ENCODE peak calls at places on chromosomes 11 and 22, in eight cellular contexts. One of them, this sample, is unnamed.

GRCh38 chr22:38941488-38941987 is 15.9 kb upstream of the APOBEC3A start:
- DNase-seq in thyroid gland: no peak
- DNase-seq in IMR-90: no peak
- DNase-seq in epithelial cell of esophagus: no peak
- DNase-seq in esophagus muscularis mucosa: no peak
- DNase-seq in astrocyte of the spinal cord: no peak
- DNase-seq in transverse colon: no peak
- DNase-seq in CD4-positive, alpha-beta T cell: no peak
- DNase-seq in this sample: no peak

GRCh38 chr11:118618991-118619375 is 11.6 kb downstream of the PHLDB1 start:
- DNase-seq in astrocyte of the spinal cord: peak; percentile 92
- DNase-seq in thyroid gland: no peak
- DNase-seq in IMR-90: peak; percentile 78
- DNase-seq in esophagus muscularis mucosa: no peak
- DNase-seq in epithelial cell of esophagus: no peak
- DNase-seq in CD4-positive, alpha-beta T cell: no peak
- DNase-seq in transverse colon: no peak
- DNase-seq in this sample: no peak

GRCh38 chr11:77561257-77561656 is 28.5 kb upstream of the AQP11 start:
- DNase-seq in transverse colon: no peak
- DNase-seq in astrocyte of the spinal cord: no peak
- DNase-seq in thyroid gland: no peak
- DNase-seq in esophagus muscularis mucosa: no peak
- DNase-seq in epithelial cell of esophagus: no peak
- DNase-seq in CD4-positive, alpha-beta T cell: no peak
- DNase-seq in IMR-90: no peak
- DNase-seq in this sample: no peak

GRCh38 chr11:38019072-38019775 is 1421.2 kb upstream of the RAG2 start:
- DNase-seq in thyroid gland: no peak
- DNase-seq in CD4-positive, alpha-beta T cell: no peak
- DNase-seq in esophagus muscularis mucosa: no peak
- DNase-seq in epithelial cell of esophagus: peak; percentile 97
- DNase-seq in transverse colon: no peak
- DNase-seq in IMR-90: no peak
- DNase-seq in astrocyte of the spinal cord: peak; percentile 32
- DNase-seq in this sample: no peak

GRCh38 chr11:34199525-34199924 is 94.1 kb downstream of the NAT10 start:
- DNase-seq in epithelial cell of esophagus: no peak
- DNase-seq in thyroid gland: no peak
- DNase-seq in CD4-positive, alpha-beta T cell: no peak
- DNase-seq in esophagus muscularis mucosa: no peak
- DNase-seq in transverse colon: no peak
- DNase-seq in astrocyte of the spinal cord: no peak
- DNase-seq in IMR-90: no peak
- DNase-seq in this sample: no peak

GRCh38 chr11:10348650-10349280 is 43.9 kb downstream of the ADM start:
- DNase-seq in transverse colon: no peak
- DNase-seq in epithelial cell of esophagus: peak; percentile 51
- DNase-seq in IMR-90: peak; percentile 84
- DNase-seq in CD4-positive, alpha-beta T cell: no peak
- DNase-seq in esophagus muscularis mucosa: peak; percentile 64
- DNase-seq in astrocyte of the spinal cord: peak; percentile 66
- DNase-seq in thyroid gland: no peak
- DNase-seq in this sample: no peak

GRCh38 chr11:28420099-28420498 is 311.9 kb downstream of the METTL15 start:
- DNase-seq in esophagus muscularis mucosa: no peak
- DNase-seq in CD4-positive, alpha-beta T cell: no peak
- DNase-seq in IMR-90: no peak
- DNase-seq in astrocyte of the spinal cord: no peak
- DNase-seq in epithelial cell of esophagus: no peak
- DNase-seq in transverse colon: no peak
- DNase-seq in thyroid gland: no peak
- DNase-seq in this sample: no peak

GRCh38 chr11:124315052-124315451 is 1.3 kb upstream of the OR8D1 start:
- DNase-seq in astrocyte of the spinal cord: peak; percentile 45
- DNase-seq in esophagus muscularis mucosa: no peak
- DNase-seq in epithelial cell of esophagus: peak; percentile 49
- DNase-seq in transverse colon: no peak
- DNase-seq in CD4-positive, alpha-beta T cell: no peak
- DNase-seq in thyroid gland: no peak
- DNase-seq in IMR-90: peak; percentile 80
- DNase-seq in this sample: no peak

GRCh38 chr11:107716884-107717532 is 5.2 kb upstream of the SLN start:
- DNase-seq in CD4-positive, alpha-beta T cell: no peak
- DNase-seq in esophagus muscularis mucosa: no peak
- DNase-seq in thyroid gland: no peak
- DNase-seq in epithelial cell of esophagus: peak; percentile 42
- DNase-seq in astrocyte of the spinal cord: peak; percentile 31
- DNase-seq in transverse colon: no peak
- DNase-seq in IMR-90: no peak
- DNase-seq in this sample: no peak

GRCh38 chr11:74777877-74778276 is 29.2 kb downstream of the RNF169 start:
- DNase-seq in epithelial cell of esophagus: no peak
- DNase-seq in thyroid gland: no peak
- DNase-seq in CD4-positive, alpha-beta T cell: no peak
- DNase-seq in esophagus muscularis mucosa: no peak
- DNase-seq in astrocyte of the spinal cord: no peak
- DNase-seq in transverse colon: no peak
- DNase-seq in IMR-90: no peak
- DNase-seq in this sample: no peak

GRCh38 chr22:44371741-44372525 is 59.2 kb upstream of the SHISAL1 start:
- DNase-seq in CD4-positive, alpha-beta T cell: no peak
- DNase-seq in epithelial cell of esophagus: no peak
- DNase-seq in transverse colon: no peak
- DNase-seq in IMR-90: no peak
- DNase-seq in astrocyte of the spinal cord: no peak
- DNase-seq in esophagus muscularis mucosa: no peak
- DNase-seq in thyroid gland: no peak
- DNase-seq in this sample: no peak

GRCh38 chr11:72144807-72145565 is 9.5 kb downstream of the FOLR3 start:
- DNase-seq in CD4-positive, alpha-beta T cell: no peak
- DNase-seq in epithelial cell of esophagus: peak; percentile 93
- DNase-seq in esophagus muscularis mucosa: no peak
- DNase-seq in IMR-90: peak; percentile 87
- DNase-seq in astrocyte of the spinal cord: peak; percentile 36
- DNase-seq in thyroid gland: no peak
- DNase-seq in transverse colon: no peak
- DNase-seq in this sample: no peak

GRCh38 chr11:34356918-34357645 is 728 bp downstream of the ABTB2 start:
- DNase-seq in IMR-90: peak; percentile 51
- DNase-seq in esophagus muscularis mucosa: peak; percentile 91
- DNase-seq in thyroid gland: peak; percentile 68
- DNase-seq in astrocyte of the spinal cord: peak; percentile 66
- DNase-seq in transverse colon: peak; percentile 48
- DNase-seq in CD4-positive, alpha-beta T cell: peak; percentile 60
- DNase-seq in epithelial cell of esophagus: peak; percentile 66
- DNase-seq in this sample: peak; percentile 51

GRCh38 chr11:134751825-134752224 is 339.8 kb upstream of the B3GAT1 start:
- DNase-seq in IMR-90: no peak
- DNase-seq in astrocyte of the spinal cord: no peak
- DNase-seq in CD4-positive, alpha-beta T cell: peak; percentile 11
- DNase-seq in esophagus muscularis mucosa: peak; percentile 66
- DNase-seq in thyroid gland: no peak
- DNase-seq in epithelial cell of esophagus: no peak
- DNase-seq in transverse colon: no peak
- DNase-seq in this sample: no peak

GRCh38 chr11:123516238-123516637 is 86.2 kb downstream of the GRAMD1B start:
- DNase-seq in astrocyte of the spinal cord: no peak
- DNase-seq in transverse colon: no peak
- DNase-seq in epithelial cell of esophagus: no peak
- DNase-seq in CD4-positive, alpha-beta T cell: no peak
- DNase-seq in thyroid gland: no peak
- DNase-seq in esophagus muscularis mucosa: no peak
- DNase-seq in IMR-90: no peak
- DNase-seq in this sample: no peak

GRCh38 chr11:13137778-13138400 is 128.8 kb downstream of the RASSF10 start:
- DNase-seq in astrocyte of the spinal cord: no peak
- DNase-seq in CD4-positive, alpha-beta T cell: no peak
- DNase-seq in IMR-90: peak; percentile 41
- DNase-seq in epithelial cell of esophagus: peak; percentile 22
- DNase-seq in transverse colon: no peak
- DNase-seq in thyroid gland: no peak
- DNase-seq in esophagus muscularis mucosa: peak; percentile 83
- DNase-seq in this sample: no peak

GRCh38 chr11:118631510-118631909 is 24.1 kb downstream of the PHLDB1 start:
- DNase-seq in esophagus muscularis mucosa: no peak
- DNase-seq in epithelial cell of esophagus: no peak
- DNase-seq in thyroid gland: no peak
- DNase-seq in CD4-positive, alpha-beta T cell: no peak
- DNase-seq in IMR-90: no peak
- DNase-seq in astrocyte of the spinal cord: no peak
- DNase-seq in transverse colon: peak; percentile 78
- DNase-seq in this sample: no peak

GRCh38 chr22:35071784-35072183 is 5.8 kb downstream of the ISX start:
- DNase-seq in transverse colon: no peak
- DNase-seq in CD4-positive, alpha-beta T cell: no peak
- DNase-seq in esophagus muscularis mucosa: no peak
- DNase-seq in thyroid gland: no peak
- DNase-seq in epithelial cell of esophagus: peak; percentile 44
- DNase-seq in IMR-90: no peak
- DNase-seq in astrocyte of the spinal cord: no peak
- DNase-seq in this sample: no peak

GRCh38 chr22:35072939-35073338 is 7.0 kb downstream of the ISX start:
- DNase-seq in thyroid gland: no peak
- DNase-seq in IMR-90: peak; percentile 3
- DNase-seq in CD4-positive, alpha-beta T cell: no peak
- DNase-seq in esophagus muscularis mucosa: no peak
- DNase-seq in transverse colon: no peak
- DNase-seq in epithelial cell of esophagus: peak; percentile 13
- DNase-seq in astrocyte of the spinal cord: no peak
- DNase-seq in this sample: no peak

GRCh38 chr22:35076648-35077047 is 10.7 kb downstream of the ISX start:
- DNase-seq in transverse colon: no peak
- DNase-seq in IMR-90: no peak
- DNase-seq in esophagus muscularis mucosa: no peak
- DNase-seq in epithelial cell of esophagus: no peak
- DNase-seq in CD4-positive, alpha-beta T cell: no peak
- DNase-seq in thyroid gland: no peak
- DNase-seq in astrocyte of the spinal cord: no peak
- DNase-seq in this sample: no peak

GRCh38 chr22:35070451-35071093 is 4.6 kb downstream of the ISX start:
- DNase-seq in transverse colon: no peak
- DNase-seq in astrocyte of the spinal cord: no peak
- DNase-seq in CD4-positive, alpha-beta T cell: no peak
- DNase-seq in thyroid gland: no peak
- DNase-seq in esophagus muscularis mucosa: no peak
- DNase-seq in epithelial cell of esophagus: peak; percentile 17
- DNase-seq in IMR-90: no peak
- DNase-seq in this sample: no peak

GRCh38 chr22:35074583-35074982 is 8.6 kb downstream of the ISX start:
- DNase-seq in transverse colon: no peak
- DNase-seq in esophagus muscularis mucosa: no peak
- DNase-seq in epithelial cell of esophagus: no peak
- DNase-seq in thyroid gland: no peak
- DNase-seq in astrocyte of the spinal cord: no peak
- DNase-seq in IMR-90: no peak
- DNase-seq in CD4-positive, alpha-beta T cell: no peak
- DNase-seq in this sample: no peak
- TF ChIP-seq CTCF in transverse colon: no peak
- TF ChIP-seq CTCF in esophagus muscularis mucosa: no peak
- TF ChIP-seq CTCF in epithelial cell of esophagus: no peak
- TF ChIP-seq CTCF in thyroid gland: no peak
- TF ChIP-seq CTCF in astrocyte of the spinal cord: no peak
- TF ChIP-seq CTCF in IMR-90: no peak
- TF ChIP-seq CTCF in CD4-positive, alpha-beta T cell: no peak
- TF ChIP-seq CTCF in this sample: no peak

DNA sequence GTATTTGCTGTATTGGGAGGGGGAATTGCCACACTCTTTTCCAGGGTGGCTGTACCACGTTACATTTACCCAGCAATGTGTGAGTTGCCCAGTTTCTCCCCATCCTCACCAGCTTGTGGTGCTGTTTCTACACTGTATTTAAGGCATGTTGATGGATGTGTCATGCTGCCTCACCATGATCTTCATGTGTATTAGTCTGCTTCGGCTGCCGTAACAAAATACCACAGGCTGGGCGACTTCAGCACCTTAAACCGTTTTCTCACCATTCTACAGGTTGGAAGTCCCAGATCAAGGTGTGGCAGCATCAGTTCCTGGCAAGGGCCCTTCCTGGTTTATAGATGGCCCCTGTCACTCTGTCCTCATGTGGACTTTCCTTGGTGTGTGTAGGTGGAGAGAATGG is 169.7 kb downstream of the IGLL1 start:
- DNase-seq in thyroid gland: no peak
- DNase-seq in epithelial cell of esophagus: no peak
- DNase-seq in esophagus muscularis mucosa: no peak
- DNase-seq in transverse colon: no peak
- DNase-seq in IMR-90: no peak
- DNase-seq in astrocyte of the spinal cord: no peak
- DNase-seq in CD4-positive, alpha-beta T cell: no peak
- DNase-seq in this sample: no peak
- TF ChIP-seq CTCF in thyroid gland: no peak
- TF ChIP-seq CTCF in epithelial cell of esophagus: no peak
- TF ChIP-seq CTCF in esophagus muscularis mucosa: no peak
- TF ChIP-seq CTCF in transverse colon: no peak
- TF ChIP-seq CTCF in IMR-90: no peak
- TF ChIP-seq CTCF in astrocyte of the spinal cord: no peak
- TF ChIP-seq CTCF in CD4-positive, alpha-beta T cell: no peak
- TF ChIP-seq CTCF in this sample: no peak

GRCh38 chr22:22721681-22722309 is 77.4 kb downstream of the GGTLC2 start:
- DNase-seq in IMR-90: peak; percentile 83
- DNase-seq in thyroid gland: no peak
- DNase-seq in epithelial cell of esophagus: peak; percentile 65
- DNase-seq in astrocyte of the spinal cord: peak; percentile 39
- DNase-seq in esophagus muscularis mucosa: peak; percentile 79
- DNase-seq in transverse colon: no peak
- DNase-seq in CD4-positive, alpha-beta T cell: no peak
- DNase-seq in this sample: no peak

GRCh38 chr22:22716136-22716535 is 71.7 kb downstream of the GGTLC2 start:
- DNase-seq in IMR-90: no peak
- DNase-seq in CD4-positive, alpha-beta T cell: no peak
- DNase-seq in epithelial cell of esophagus: no peak
- DNase-seq in thyroid gland: no peak
- DNase-seq in esophagus muscularis mucosa: no peak
- DNase-seq in astrocyte of the spinal cord: no peak
- DNase-seq in transverse colon: no peak
- DNase-seq in this sample: no peak

GRCh38 chr22:22720724-22721261 is 76.4 kb downstream of the GGTLC2 start:
- DNase-seq in thyroid gland: no peak
- DNase-seq in astrocyte of the spinal cord: no peak
- DNase-seq in esophagus muscularis mucosa: peak; percentile 77
- DNase-seq in epithelial cell of esophagus: peak; percentile 19
- DNase-seq in transverse colon: peak; percentile 46
- DNase-seq in CD4-positive, alpha-beta T cell: no peak
- DNase-seq in IMR-90: no peak
- DNase-seq in this sample: no peak

GRCh38 chr22:22717723-22718122 is 73.3 kb downstream of the GGTLC2 start:
- DNase-seq in astrocyte of the spinal cord: no peak
- DNase-seq in esophagus muscularis mucosa: peak; percentile 57
- DNase-seq in IMR-90: no peak
- DNase-seq in transverse colon: no peak
- DNase-seq in CD4-positive, alpha-beta T cell: no peak
- DNase-seq in epithelial cell of esophagus: no peak
- DNase-seq in thyroid gland: no peak
- DNase-seq in this sample: no peak

GRCh38 chr22:22720201-22720723 is 75.8 kb downstream of the GGTLC2 start:
- DNase-seq in IMR-90: peak; percentile 34
- DNase-seq in astrocyte of the spinal cord: peak; percentile 36
- DNase-seq in esophagus muscularis mucosa: peak; percentile 87
- DNase-seq in transverse colon: peak; percentile 35
- DNase-seq in CD4-positive, alpha-beta T cell: no peak
- DNase-seq in thyroid gland: no peak
- DNase-seq in epithelial cell of esophagus: peak; percentile 18
- DNase-seq in this sample: peak; percentile 30
- TF ChIP-seq CTCF in IMR-90: peak; percentile 33
- TF ChIP-seq CTCF in astrocyte of the spinal cord: peak; percentile 41
- TF ChIP-seq CTCF in esophagus muscularis mucosa: no peak
- TF ChIP-seq CTCF in transverse colon: peak; percentile 15
- TF ChIP-seq CTCF in CD4-positive, alpha-beta T cell: peak; percentile 64
- TF ChIP-seq CTCF in thyroid gland: no peak
- TF ChIP-seq CTCF in epithelial cell of esophagus: peak; percentile 34
- TF ChIP-seq CTCF in this sample: peak; percentile 72

GRCh38 chr11:127493330-127493729 is 492.8 kb upstream of the KIRREL3 start:
- DNase-seq in thyroid gland: no peak
- DNase-seq in epithelial cell of esophagus: peak; percentile 22
- DNase-seq in esophagus muscularis mucosa: peak; percentile 24
- DNase-seq in CD4-positive, alpha-beta T cell: no peak
- DNase-seq in IMR-90: peak; percentile 19
- DNase-seq in astrocyte of the spinal cord: peak; percentile 35
- DNase-seq in transverse colon: no peak
- DNase-seq in this sample: no peak
- TF ChIP-seq CTCF in thyroid gland: no peak
- TF ChIP-seq CTCF in epithelial cell of esophagus: peak; percentile 45
- TF ChIP-seq CTCF in esophagus muscularis mucosa: no peak
- TF ChIP-seq CTCF in CD4-positive, alpha-beta T cell: no peak
- TF ChIP-seq CTCF in IMR-90: peak; percentile 44
- TF ChIP-seq CTCF in astrocyte of the spinal cord: peak; percentile 49
- TF ChIP-seq CTCF in transverse colon: peak; percentile 14
- TF ChIP-seq CTCF in this sample: peak; percentile 66